ENCODE peak calls at places on chromosomes 16 and 17, in eight cellular contexts. Y is naive thymus-derived CD8-positive, alpha-beta T cell; K is NCI-H2029; W is nephron progenitor cell; S is ELR; G is hippocampal formation; P is T-cell; U is HTR-8/SVneo. A is an unnamed sample.

GRCh38 chr16:85699628-85700027 is 10.9 kb upstream of the GINS2 start:
- DNase-seq in U (no peak), K (no peak), W (no peak), S (peak; percentile 60), Y (no peak), G (no peak), P (no peak), A (no peak)

GRCh38 chr16:67531247-67531646 is 2.6 kb downstream of the RIPOR1 start:
- DNase-seq in S (no peak), K (no peak), G (peak; percentile 39), W (no peak), P (no peak), U (no peak), Y (no peak), A (no peak)

GRCh38 chr17:49000943-49001342 is 3.8 kb downstream of the IGF2BP1 start:
- DNase-seq in G (no peak), K (no peak), Y (no peak), W (no peak), U (no peak), P (no peak), S (peak; percentile 67), A (no peak)

GRCh38 chr17:43018008-43018853 is 4.0 kb downstream of the VAT1 start:
- DNase-seq in G (no peak), K (peak; percentile 48), S (no peak), Y (no peak), U (no peak), W (peak; percentile 65), P (no peak), A (no peak)

GRCh38 chr17:28950752-28951427 is 428 bp downstream of the PHF12 start:
- DNase-seq in G (no peak), S (peak; percentile 38), K (no peak), Y (no peak), P (no peak), U (no peak), W (no peak), A (no peak)

GRCh38 chr17:4908301-4908700 is 5.4 kb upstream of the CHRNE start:
- DNase-seq in Y (no peak), W (no peak), K (no peak), G (no peak), S (peak; percentile 59), P (no peak), U (no peak), A (no peak)

GRCh38 chr17:77596491-77597420 is 361.7 kb upstream of the TNRC6C start:
- DNase-seq in W (no peak), K (no peak), Y (no peak), U (no peak), G (no peak), S (no peak), P (no peak), A (no peak)

GRCh38 chr17:34981538-34982241 is 1.4 kb downstream of the LIG3 start:
- DNase-seq in S (peak; percentile 51), U (peak; percentile 28), G (no peak), P (no peak), K (peak; percentile 30), Y (no peak), W (no peak), A (no peak)

GRCh38 chr17:69744512-69745098 is 330.1 kb downstream of the MAP2K6 start:
- DNase-seq in Y (no peak), S (no peak), P (no peak), G (no peak), U (no peak), W (no peak), K (no peak), A (no peak)

GRCh38 chr16:30350134-30350871 is 4.8 kb downstream of the CD2BP2 start:
- DNase-seq in W (no peak), G (no peak), S (no peak), U (no peak), P (no peak), K (no peak), Y (no peak), A (peak; percentile 2)

GRCh38 chr17:29495011-29495410 is 71.8 kb downstream of the ABHD15 start:
- DNase-seq in U (peak; percentile 35), Y (no peak), W (no peak), S (peak; percentile 74), K (no peak), P (no peak), G (no peak), A (no peak)

GRCh38 chr16:71230122-71230845 is at the start of gene HYDIN:
- DNase-seq in U (peak; percentile 37), G (no peak), S (peak; percentile 72), K (peak; percentile 18), P (no peak), Y (no peak), W (peak; percentile 94), A (peak; percentile 41)

GRCh38 chr16:11835309-11835708 is 16.0 kb downstream of the RSL1D1 start:
- DNase-seq in G (no peak), W (no peak), U (no peak), K (no peak), S (no peak), Y (no peak), P (no peak), A (no peak)

GRCh38 chr17:17685775-17686291 is 4.6 kb downstream of the RAI1 start:
- DNase-seq in G (no peak), U (peak; percentile 82), W (no peak), Y (no peak), S (peak; percentile 94), P (no peak), K (peak; percentile 24), A (peak; percentile 79)

GRCh38 chr16:4414187-4414909 is 2.0 kb downstream of the CORO7 start:
- DNase-seq in K (peak; percentile 23), P (peak; percentile 78), U (no peak), G (no peak), S (no peak), W (no peak), Y (peak; percentile 81), A (peak; percentile 61)

GRCh38 chr17:42316755-42317154 is 28.5 kb downstream of the STAT5A start:
- DNase-seq in G (no peak), K (no peak), W (no peak), S (no peak), P (no peak), U (no peak), Y (no peak), A (no peak)

GRCh38 chr16:68651136-68651535 is 6.0 kb downstream of the CDH3 start:
- DNase-seq in U (no peak), P (no peak), S (no peak), W (no peak), Y (no peak), G (no peak), K (no peak), A (no peak)